ENCODE peak calls at places on chromosomes 11 and 22, in ten cellular contexts. X is heart right ventricle; R is bronchial epithelial cell; U is CD8-positive, alpha-beta memory T cell; A is aorta; P is cardiac muscle cell; W is ovary; G is neuronal stem cell; C is naive thymus-derived CD4-positive, alpha-beta T cell; S is SJSA1. L is an unnamed sample.

GRCh38 chr11:34316347-34317037 is 41.3 kb downstream of the ABTB2 start:
- DNase-seq in X (no peak), R (no peak), U (no peak), A (no peak), P (peak; percentile 32), W (no peak), G (no peak), C (no peak), S (no peak), L (no peak)

GRCh38 chr11:103994111-103994510 is 42.3 kb upstream of the DDI1 start:
- DNase-seq in X (no peak), R (no peak), U (no peak), A (no peak), P (no peak), W (no peak), G (no peak), C (no peak), S (no peak), L (no peak)

GRCh38 chr11:121024989-121025388 is 1.1 kb downstream of the TBCEL start:
- DNase-seq in X (peak; percentile 40), R (peak; percentile 65), U (peak; percentile 13), A (no peak), P (no peak), W (no peak), G (no peak), C (no peak), S (no peak), L (peak; percentile 25)

GRCh38 chr11:69076129-69076791 is 27.5 kb downstream of the TPCN2 start:
- DNase-seq in X (no peak), R (no peak), U (no peak), A (no peak), P (peak; percentile 56), W (no peak), G (no peak), C (no peak), S (peak; percentile 95), L (no peak)

GRCh38 chr11:79342686-79343085 is 98.1 kb downstream of the TENM4 start:
- DNase-seq in X (no peak), R (no peak), U (no peak), A (no peak), P (no peak), W (no peak), G (no peak), C (no peak), S (no peak), L (no peak)

GRCh38 chr11:94017446-94017845 is 3.7 kb upstream of the HEPHL1 start:
- DNase-seq in X (no peak), R (peak; percentile 95), U (no peak), A (no peak), P (no peak), W (no peak), G (no peak), C (no peak), S (peak; percentile 37), L (no peak)

GRCh38 chr11:5280582-5281102 is 10.9 kb upstream of the HBE1 start:
- DNase-seq in X (peak; percentile 8), R (peak; percentile 99), U (no peak), A (peak; percentile 86), P (peak; percentile 96), W (peak; percentile 55), G (no peak), C (no peak), S (peak; percentile 97), L (no peak)

GRCh38 chr22:29799217-29799680 is 32.1 kb downstream of the UQCR10 start:
- DNase-seq in X (peak; percentile 90), R (peak; percentile 91), U (no peak), A (peak; percentile 89), P (peak; percentile 97), W (peak; percentile 51), G (no peak), C (no peak), S (peak; percentile 73), L (no peak)

GRCh38 chr11:19380375-19380774 is 139.6 kb upstream of the E2F8 start:
- DNase-seq in X (no peak), R (peak; percentile 94), U (no peak), A (no peak), P (peak; percentile 77), W (no peak), G (no peak), C (no peak), S (peak; percentile 46), L (no peak)

GRCh38 chr11:133239530-133239929 is 292.8 kb downstream of the OPCML start:
- DNase-seq in X (no peak), R (no peak), U (no peak), A (no peak), P (no peak), W (no peak), G (no peak), C (no peak), S (no peak), L (no peak)

GRCh38 chr11:69443138-69443967 is 38.1 kb upstream of the LINC01488 start:
- DNase-seq in X (peak; percentile 94), R (peak; percentile 72), U (peak; percentile 53), A (peak; percentile 97), P (peak; percentile 94), W (peak; percentile 45), G (peak; percentile 91), C (peak; percentile 33), S (peak; percentile 100), L (peak; percentile 77)

GRCh38 chr11:132540586-132540985 is 991.7 kb downstream of the OPCML start:
- DNase-seq in X (no peak), R (no peak), U (no peak), A (no peak), P (no peak), W (no peak), G (no peak), C (no peak), S (no peak), L (no peak)

GRCh38 chr11:3942160-3942955 is 86.9 kb downstream of the STIM1 start:
- DNase-seq in X (no peak), R (no peak), U (peak; percentile 58), A (no peak), P (no peak), W (no peak), G (no peak), C (peak; percentile 47), S (no peak), L (peak; percentile 42)

GRCh38 chr22:43399338-43399979 is 12.4 kb upstream of the MPPED1 start:
- DNase-seq in X (no peak), R (no peak), U (no peak), A (peak; percentile 49), P (no peak), W (no peak), G (no peak), C (no peak), S (no peak), L (no peak)

GRCh38 chr22:50613291-50613981 is 12.8 kb downstream of the MAPK8IP2 start:
- DNase-seq in X (peak; percentile 54), R (peak; percentile 18), U (no peak), A (no peak), P (peak; percentile 25), W (peak; percentile 54), G (no peak), C (no peak), S (no peak), L (no peak)

GRCh38 chr22:32850157-32850556 is 48.7 kb downstream of the TIMP3 start:
- DNase-seq in X (no peak), R (no peak), U (no peak), A (no peak), P (no peak), W (no peak), G (no peak), C (no peak), S (no peak), L (no peak)
- H3K36me3 ChIP-seq in X (peaks cover 38% of the 10 kb centered on the region), R (peaks cover 19% of the 10 kb centered on the region), U (no peaks in the 10 kb centered on the region), A (no peaks in the 10 kb centered on the region), P (peaks cover 7% of the 10 kb centered on the region), W (no peaks in the 10 kb centered on the region), G (no peaks in the 10 kb centered on the region), C (no peaks in the 10 kb centered on the region), S (peaks cover 3% of the 10 kb centered on the region), L (no peaks in the 10 kb centered on the region)

GRCh38 chr11:45929486-45930030 is 7.1 kb downstream of the LARGE2 start:
- DNase-seq in X (no peak), R (peak; percentile 53), U (no peak), A (peak; percentile 59), P (no peak), W (peak; percentile 14), G (no peak), C (no peak), S (no peak), L (no peak)
- H3K4me3 ChIP-seq in X (no peak overlapping the region), R (no peak overlapping the region), U (no peak overlapping the region), A (no peak overlapping the region), P (no peak overlapping the region), W (no peak overlapping the region), G (no peak overlapping the region), C (peak overlapping the region; percentile 33), S (no peak overlapping the region), L (peak overlapping the region; percentile 41)

DNA sequence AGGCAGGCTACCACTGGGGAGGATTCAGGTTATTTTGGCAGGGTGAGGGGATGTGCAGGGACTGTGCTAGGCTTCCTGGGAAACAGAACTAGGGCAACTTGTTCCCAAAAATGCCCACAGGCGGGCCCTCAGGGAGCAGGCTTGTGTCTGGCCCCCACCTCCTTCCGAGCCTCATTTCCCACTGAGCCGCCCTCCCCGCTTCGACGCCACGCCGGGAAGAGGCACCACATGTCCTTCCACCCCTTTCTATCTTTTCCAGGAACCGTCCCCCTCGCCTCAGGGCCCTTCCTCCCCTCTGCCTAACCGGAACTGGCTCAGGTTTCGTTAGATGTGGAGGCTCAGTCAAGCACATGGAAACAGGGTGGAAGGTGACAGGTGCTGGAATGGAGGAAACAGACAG is 9.4 kb upstream of the CHADL start:
- DNase-seq in X (no peak), R (no peak), U (no peak), A (no peak), P (no peak), W (no peak), G (no peak), C (no peak), S (no peak), L (no peak)
- H3K36me3 ChIP-seq in X (peaks cover 99% of the 10 kb centered on the region), R (peaks cover 62% of the 10 kb centered on the region), U (peaks cover 38% of the 10 kb centered on the region), A (peaks cover 2% of the 10 kb centered on the region), P (peaks cover 49% of the 10 kb centered on the region), W (no peaks in the 10 kb centered on the region), G (peaks cover 73% of the 10 kb centered on the region), C (peaks cover 91% of the 10 kb centered on the region), S (peaks cover 100% of the 10 kb centered on the region), L (peaks cover 77% of the 10 kb centered on the region)

GRCh38 chr11:57762235-57762866 is 749 bp downstream of the CTNND1 start:
- DNase-seq in X (no peak), R (no peak), U (no peak), A (no peak), P (peak; percentile 26), W (no peak), G (no peak), C (no peak), S (no peak), L (no peak)

GRCh38 chr11:57764972-57765371 is 3.4 kb downstream of the CTNND1 start:
- DNase-seq in X (no peak), R (no peak), U (no peak), A (no peak), P (no peak), W (no peak), G (no peak), C (no peak), S (no peak), L (no peak)

GRCh38 chr11:57763568-57763967 is 2.0 kb downstream of the CTNND1 start:
- DNase-seq in X (no peak), R (no peak), U (no peak), A (no peak), P (peak; percentile 55), W (no peak), G (no peak), C (no peak), S (no peak), L (no peak)

GRCh38 chr11:57761301-57762234 is at the start of gene CTNND1:
- DNase-seq in X (peak; percentile 93), R (peak; percentile 96), U (no peak), A (peak; percentile 83), P (peak; percentile 99), W (peak; percentile 89), G (peak; percentile 84), C (no peak), S (peak; percentile 94), L (no peak)

GRCh38 chr11:57764527-57764926 is 2.9 kb downstream of the CTNND1 start:
- DNase-seq in X (no peak), R (no peak), U (no peak), A (no peak), P (no peak), W (no peak), G (no peak), C (no peak), S (no peak), L (no peak)
- H3K4me3 ChIP-seq in X (peak overlapping the region; percentile 61), R (peak overlapping the region; percentile 83), U (no peak overlapping the region), A (peak overlapping the region; percentile 99), P (peak overlapping the region; percentile 100), W (peak overlapping the region; percentile 60), G (peak overlapping the region; percentile 82), C (no peak overlapping the region), S (peak overlapping the region; percentile 52), L (no peak overlapping the region)

L was measured in CD4-positive, CD25-positive, alpha-beta regulatory T cell.